ENCODE peak calls at places on chromosome 13, in eight cellular contexts. K is ovary, W is thyroid gland, G is transverse colon, P is K562, A is prostate gland, C is breast epithelium, L is uterus. B is an unnamed sample.

GRCh38 chr13:83065136-83065535 is 817.1 kb downstream of the SLITRK1 start:
- DNase-seq in K (no peak), W (peak), G (peak), P (no peak), A (peak), C (peak), L (no peak), B (no peak)

GRCh38 chr13:40315416-40316064 is 350.9 kb downstream of the FOXO1 start:
- DNase-seq in K (peak), W (peak), G (no peak), P (no peak), A (no peak), C (peak), L (peak), B (no peak)

GRCh38 chr13:51125495-51126226 is 14.6 kb upstream of the C13orf42 start:
- DNase-seq in K (peak), W (peak), G (peak), P (peak), A (peak), C (no peak), L (peak), B (peak)

GRCh38 chr13:99665716-99666115 is 164.4 kb downstream of the TM9SF2 start:
- DNase-seq in K (no peak), W (no peak), G (no peak), P (no peak), A (no peak), C (no peak), L (no peak), B (no peak)

GRCh38 chr13:35621989-35622388 is 145.5 kb upstream of the MAB21L1 start:
- DNase-seq in K (no peak), W (no peak), G (no peak), P (no peak), A (no peak), C (no peak), L (no peak), B (no peak)

GRCh38 chr13:27928805-27929753 is 9.3 kb downstream of the PDX1 start:
- DNase-seq in K (no peak), W (no peak), G (no peak), P (no peak), A (no peak), C (no peak), L (no peak), B (no peak)

GRCh38 chr13:30617315-30618185 is at the start of gene USPL1:
- DNase-seq in K (peak), W (peak), G (peak), P (peak), A (peak), C (peak), L (peak), B (peak)

GRCh38 chr13:98821372-98822237 is 69.1 kb upstream of the SLC15A1 start:
- DNase-seq in K (no peak), W (no peak), G (no peak), P (no peak), A (no peak), C (no peak), L (peak), B (no peak)

GRCh38 chr13:85974604-85975366 is 175.6 kb upstream of the SLITRK6 start:
- DNase-seq in K (no peak), W (no peak), G (no peak), P (no peak), A (no peak), C (no peak), L (no peak), B (no peak)

GRCh38 chr13:67139551-67139950 is 90.6 kb downstream of the PCDH9 start:
- DNase-seq in K (no peak), W (no peak), G (no peak), P (no peak), A (no peak), C (no peak), L (no peak), B (no peak)

GRCh38 chr13:19838726-19839342 is 24.6 kb downstream of the ZMYM5 start:
- DNase-seq in K (no peak), W (no peak), G (no peak), P (no peak), A (no peak), C (no peak), L (no peak), B (no peak)

GRCh38 chr13:106498571-106498970 is 36.9 kb downstream of the EFNB2 start:
- DNase-seq in K (no peak), W (no peak), G (no peak), P (no peak), A (no peak), C (no peak), L (no peak), B (no peak)

GRCh38 chr13:40895715-40896184 is 106.3 kb downstream of the SLC25A15 start:
- DNase-seq in K (no peak), W (peak), G (peak), P (no peak), A (peak), C (no peak), L (no peak), B (no peak)

GRCh38 chr13:41700790-41701310 is 243.5 kb downstream of the RGCC start:
- DNase-seq in K (no peak), W (peak), G (no peak), P (peak), A (peak), C (no peak), L (peak), B (no peak)

GRCh38 chr13:27034678-27035111 is 136.9 kb downstream of the USP12 start:
- DNase-seq in K (no peak), W (no peak), G (no peak), P (no peak), A (no peak), C (no peak), L (no peak), B (no peak)

GRCh38 chr13:23288564-23288963 is 107.8 kb downstream of the SGCG start:
- DNase-seq in K (no peak), W (no peak), G (no peak), P (no peak), A (no peak), C (no peak), L (no peak), B (no peak)

GRCh38 chr13:80105350-80105749 is 235.6 kb downstream of the SPRY2 start:
- DNase-seq in K (no peak), W (no peak), G (no peak), P (no peak), A (no peak), C (no peak), L (no peak), B (no peak)

GRCh38 chr13:110499621-110500281 is 61.8 kb downstream of the RAB20 start:
- DNase-seq in K (no peak), W (no peak), G (no peak), P (no peak), A (no peak), C (no peak), L (no peak), B (no peak)

GRCh38 chr13:101649490-101650126 is 197.1 kb downstream of the ITGBL1 start:
- DNase-seq in K (no peak), W (no peak), G (no peak), P (no peak), A (no peak), C (no peak), L (no peak), B (no peak)

GRCh38 chr13:40408602-40409001 is 257.8 kb downstream of the FOXO1 start:
- DNase-seq in K (no peak), W (no peak), G (no peak), P (no peak), A (no peak), C (no peak), L (no peak), B (no peak)

GRCh38 chr13:48125794-48126228 is 30.9 kb upstream of the MED4 start:
- DNase-seq in K (peak), W (peak), G (no peak), P (no peak), A (no peak), C (peak), L (peak), B (no peak)

GRCh38 chr13:106373989-106374572 is 161.4 kb downstream of the EFNB2 start:
- DNase-seq in K (no peak), W (no peak), G (no peak), P (no peak), A (no peak), C (no peak), L (peak), B (no peak)

GRCh38 chr13:30685320-30685859 is 50.0 kb upstream of the ALOX5AP start:
- DNase-seq in K (no peak), W (no peak), G (peak), P (no peak), A (no peak), C (no peak), L (no peak), B (no peak)

GRCh38 chr13:96963786-96964475 is 30.3 kb downstream of the OXGR1 start:
- DNase-seq in K (no peak), W (no peak), G (no peak), P (no peak), A (no peak), C (no peak), L (no peak), B (no peak)

GRCh38 chr13:85725433-85725832 is 73.8 kb downstream of the SLITRK6 start:
- DNase-seq in K (no peak), W (no peak), G (no peak), P (no peak), A (no peak), C (no peak), L (no peak), B (no peak)

GRCh38 chr13:110444226-110444653 is 117.3 kb downstream of the RAB20 start:
- DNase-seq in K (peak), W (peak), G (no peak), P (no peak), A (no peak), C (no peak), L (peak), B (no peak)

GRCh38 chr13:31978021-31978420 is 53.6 kb upstream of the FRY start:
- DNase-seq in K (no peak), W (peak), G (no peak), P (no peak), A (no peak), C (no peak), L (no peak), B (no peak)

GRCh38 chr13:21872795-21873194 is 201.9 kb downstream of the FGF9 start:
- DNase-seq in K (no peak), W (no peak), G (no peak), P (no peak), A (no peak), C (no peak), L (no peak), B (no peak)

GRCh38 chr13:27919934-27920676 is at the start of gene PDX1:
- DNase-seq in K (no peak), W (peak), G (peak), P (no peak), A (no peak), C (no peak), L (no peak), B (peak)

GRCh38 chr13:97254809-97255208 is 32.7 kb downstream of the MBNL2 start:
- DNase-seq in K (no peak), W (no peak), G (no peak), P (no peak), A (no peak), C (no peak), L (no peak), B (no peak)

GRCh38 chr13:48334534-48335127 is 31.1 kb downstream of the RB1 start:
- DNase-seq in K (no peak), W (no peak), G (no peak), P (peak), A (peak), C (no peak), L (no peak), B (no peak)

GRCh38 chr13:33937373-33938087 is 119.6 kb downstream of the RFC3 start:
- DNase-seq in K (no peak), W (no peak), G (no peak), P (no peak), A (peak), C (no peak), L (no peak), B (no peak)

GRCh38 chr13:113443991-113444390 is 9.3 kb downstream of the ADPRHL1 start:
- DNase-seq in K (no peak), W (no peak), G (no peak), P (no peak), A (no peak), C (no peak), L (no peak), B (no peak)

GRCh38 chr13:24135674-24136300 is 24.7 kb upstream of the SPATA13 start:
- DNase-seq in K (no peak), W (no peak), G (no peak), P (no peak), A (no peak), C (no peak), L (no peak), B (no peak)

GRCh38 chr13:25771641-25772478 is 280.0 kb downstream of the SHISA2 start:
- DNase-seq in K (no peak), W (no peak), G (no peak), P (no peak), A (no peak), C (no peak), L (no peak), B (no peak)

GRCh38 chr13:86741762-86742285 is 929.3 kb upstream of the SLITRK5 start:
- DNase-seq in K (no peak), W (no peak), G (no peak), P (no peak), A (no peak), C (no peak), L (no peak), B (no peak)

GRCh38 chr13:113299951-113300350 is 2.9 kb downstream of the LAMP1 start:
- DNase-seq in K (no peak), W (no peak), G (no peak), P (no peak), A (no peak), C (no peak), L (no peak), B (no peak)

DNA sequence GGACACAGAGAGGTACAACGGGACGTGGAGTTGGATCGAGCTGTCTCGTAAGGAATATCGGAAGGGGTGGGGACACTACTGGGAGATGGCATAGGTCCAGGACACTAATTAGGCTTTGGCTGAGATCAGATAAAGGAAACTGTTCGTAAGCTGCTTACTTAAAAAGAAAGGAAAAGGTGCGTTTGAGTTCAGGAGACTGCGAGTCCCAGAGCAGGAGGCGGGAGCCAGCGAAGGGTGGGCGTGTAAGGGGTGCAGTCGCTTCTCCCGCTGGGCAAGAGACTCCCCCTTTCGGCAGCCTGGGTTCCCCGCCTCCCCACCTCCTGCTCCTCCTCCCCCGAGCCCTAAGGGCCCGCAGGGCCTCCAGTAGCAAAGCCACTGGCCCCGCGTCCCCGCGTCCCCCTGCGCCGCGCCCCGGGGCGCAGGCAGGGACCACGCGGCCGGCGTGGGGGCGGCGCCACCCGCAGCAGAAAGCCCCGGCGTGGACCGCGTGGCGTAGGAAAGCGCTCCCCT is 571 bp downstream of the ABCC4 start:
- DNase-seq in K (peak), W (peak), G (peak), P (peak), A (peak), C (no peak), L (peak), B (peak)
- TF ChIP-seq POLR2A in K (no peak), W (no peak), G (no peak), P (no peak), A (no peak), C (no peak), L (no peak), B (no peak)

GRCh38 chr13:29110003-29110402 is 289.9 kb downstream of the MTUS2 start:
- DNase-seq in K (no peak), W (no peak), G (no peak), P (no peak), A (no peak), C (no peak), L (no peak), B (no peak)
- H3K27ac ChIP-seq in K (no peak), W (no peak), G (no peak), P (no peak), A (no peak), C (no peak), L (no peak), B (no peak)

GRCh38 chr13:50085063-50085462 is 69.8 kb downstream of the KCNRG start:
- DNase-seq in K (no peak), W (no peak), G (no peak), P (no peak), A (no peak), C (no peak), L (no peak), B (no peak)
- TF ChIP-seq CTCF in K (peak), W (no peak), G (peak), P (peak), A (peak), C (peak), L (peak), B (peak)

GRCh38 chr13:73998631-73999030 is 135.6 kb downstream of the KLF12 start:
- DNase-seq in K (no peak), W (no peak), G (no peak), P (no peak), A (no peak), C (no peak), L (no peak), B (no peak)

GRCh38 chr13:73995752-73996151 is 138.5 kb downstream of the KLF12 start:
- DNase-seq in K (no peak), W (no peak), G (no peak), P (no peak), A (no peak), C (no peak), L (no peak), B (no peak)

GRCh38 chr13:73996569-73996968 is 137.6 kb downstream of the KLF12 start:
- DNase-seq in K (no peak), W (no peak), G (no peak), P (no peak), A (no peak), C (no peak), L (no peak), B (no peak)

GRCh38 chr13:74000906-74001305 is 133.3 kb downstream of the KLF12 start:
- DNase-seq in K (no peak), W (no peak), G (no peak), P (no peak), A (no peak), C (no peak), L (no peak), B (no peak)

DNA sequence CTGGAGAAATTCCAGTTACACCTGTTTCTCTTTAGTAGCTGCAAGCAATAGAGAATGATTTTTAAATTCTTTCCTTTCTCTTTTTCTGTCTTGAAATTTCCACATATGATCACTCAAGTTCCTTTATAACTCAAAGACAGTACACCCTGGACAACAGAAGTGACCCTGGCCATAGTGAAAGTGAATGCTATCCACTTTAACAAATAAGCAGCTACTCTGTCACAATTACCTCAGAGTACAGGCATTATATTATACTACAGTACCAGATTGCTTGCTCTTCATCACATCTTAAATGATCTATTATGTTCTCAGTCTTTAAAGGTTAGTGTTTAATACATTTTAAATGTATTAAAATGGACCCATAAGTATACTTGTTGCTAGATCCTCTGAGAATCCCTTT is 136.2 kb downstream of the KLF12 start:
- DNase-seq in K (no peak), W (no peak), G (no peak), P (no peak), A (no peak), C (no peak), L (no peak), B (no peak)
- TF ChIP-seq POLR2A in K (no peak), W (no peak), G (no peak), P (no peak), A (no peak), C (no peak), L (no peak), B (no peak)

DNA sequence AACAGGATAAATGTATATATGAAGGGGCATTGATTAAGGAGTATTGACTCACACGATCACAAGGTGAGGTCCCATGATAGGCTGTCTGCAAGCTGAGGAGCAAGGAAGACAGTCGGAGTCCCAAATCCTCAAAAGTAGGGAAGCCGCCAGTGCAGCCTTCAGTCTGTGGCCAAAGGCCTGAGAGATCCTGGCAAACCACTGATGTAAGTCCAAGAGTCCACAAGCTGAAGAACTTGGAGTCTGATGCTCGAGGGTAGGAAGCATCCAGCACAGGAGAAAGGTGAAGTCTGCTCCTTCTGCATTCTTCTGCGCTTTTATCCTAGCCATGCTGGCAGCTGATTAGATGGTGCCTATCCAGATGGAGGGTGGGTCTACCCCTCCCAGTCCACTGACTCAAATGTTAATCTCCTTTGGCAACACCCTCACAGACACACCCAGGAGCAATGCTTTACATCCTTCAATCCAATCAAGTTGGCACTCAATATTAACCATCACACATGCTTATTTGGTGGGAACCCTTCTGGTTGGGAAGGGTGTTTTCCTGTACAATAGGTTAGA is 55.1 kb downstream of the SLAIN1 start:
- DNase-seq in K (no peak), W (no peak), G (no peak), P (no peak), A (no peak), C (no peak), L (no peak), B (no peak)
- H3K27ac ChIP-seq in K (no peak), W (no peak), G (no peak), P (no peak), A (no peak), C (no peak), L (no peak), B (no peak)

GRCh38 chr13:37010424-37010823 is 9.8 kb downstream of the EXOSC8 start:
- DNase-seq in K (no peak), W (no peak), G (no peak), P (no peak), A (no peak), C (no peak), L (no peak), B (no peak)
- TF ChIP-seq CTCF in K (no peak), W (no peak), G (no peak), P (no peak), A (no peak), C (no peak), L (no peak), B (no peak)

GRCh38 chr13:92473736-92474465 is 752.7 kb upstream of the GPC6 start:
- DNase-seq in K (no peak), W (no peak), G (no peak), P (no peak), A (no peak), C (no peak), L (no peak), B (no peak)
- TF ChIP-seq POLR2A in K (no peak), W (no peak), G (no peak), P (no peak), A (no peak), C (no peak), L (no peak), B (no peak)

GRCh38 chr13:44653261-44653660 is 77.1 kb upstream of the TSC22D1 start:
- DNase-seq in K (no peak), W (no peak), G (no peak), P (no peak), A (no peak), C (no peak), L (no peak), B (no peak)

GRCh38 chr13:44652223-44652622 is 76.1 kb upstream of the TSC22D1 start:
- DNase-seq in K (no peak), W (no peak), G (no peak), P (no peak), A (no peak), C (no peak), L (no peak), B (no peak)

GRCh38 chr13:44651724-44652123 is 75.6 kb upstream of the TSC22D1 start:
- DNase-seq in K (no peak), W (no peak), G (no peak), P (no peak), A (no peak), C (no peak), L (no peak), B (no peak)

GRCh38 chr13:44649834-44650233 is 73.7 kb upstream of the TSC22D1 start:
- DNase-seq in K (no peak), W (no peak), G (no peak), P (no peak), A (no peak), C (no peak), L (no peak), B (no peak)

DNA sequence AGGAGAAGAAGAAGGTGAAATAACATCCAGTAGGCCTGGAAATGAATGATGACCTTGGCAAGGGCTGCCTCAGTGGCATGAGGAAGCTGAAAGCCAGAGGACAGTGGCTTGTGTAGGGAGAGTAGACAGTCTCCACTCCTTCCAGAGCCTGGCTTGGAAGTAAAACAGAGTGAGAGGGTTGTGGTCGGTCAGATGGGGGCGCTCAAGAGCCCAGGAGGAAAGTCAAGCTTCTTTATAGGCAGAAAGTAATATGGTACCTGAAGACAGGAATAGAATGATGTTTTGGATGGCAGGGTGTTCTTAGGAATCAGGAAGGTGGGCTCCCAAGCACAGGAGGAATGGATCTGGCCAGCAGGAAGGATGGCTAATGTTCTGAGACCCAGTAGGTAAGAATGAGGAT is 75.1 kb upstream of the TSC22D1 start:
- DNase-seq in K (no peak), W (no peak), G (no peak), P (no peak), A (no peak), C (no peak), L (no peak), B (no peak)
- H3K27ac ChIP-seq in K (no peak), W (no peak), G (no peak), P (no peak), A (no peak), C (no peak), L (no peak), B (no peak)